ENCODE peak calls at places on chromosome 19, in seven cellular contexts. C is EL, O is adrenal gland, B is brain pericyte, D is ovary, A is DMS53, X is progenitor cell of endocrine pancreas. M is an unnamed sample.

GRCh38 chr19:1360818-1361461 is 22.8 kb upstream of the NDUFS7 start:
- DNase-seq in C (peak), O (peak), B (no peak), D (peak), A (no peak), X (no peak), M (peak)

GRCh38 chr19:17359905-17360800 is 17.0 kb downstream of the PLVAP start:
- DNase-seq in C (no peak), O (no peak), B (no peak), D (no peak), A (no peak), X (no peak), M (no peak)

GRCh38 chr19:10718205-10719196 is 622 bp downstream of the DNM2 start:
- DNase-seq in C (no peak), O (peak), B (no peak), D (peak), A (peak), X (peak), M (no peak)

GRCh38 chr19:2129892-2130770 is 21.2 kb downstream of the AP3D1 start:
- DNase-seq in C (no peak), O (no peak), B (no peak), D (no peak), A (no peak), X (no peak), M (no peak)

GRCh38 chr19:18879579-18880373 is 16.2 kb downstream of the CERS1 start:
- DNase-seq in C (peak), O (no peak), B (no peak), D (no peak), A (peak), X (no peak), M (no peak)

GRCh38 chr19:45876411-45877197 is 9.3 kb downstream of the IRF2BP1 start:
- DNase-seq in C (no peak), O (no peak), B (no peak), D (no peak), A (no peak), X (peak), M (no peak)

GRCh38 chr19:3027981-3028304 is 1.1 kb downstream of the TLE2 start:
- DNase-seq in C (no peak), O (no peak), B (no peak), D (no peak), A (no peak), X (no peak), M (no peak)

GRCh38 chr19:39514840-39515550 is at the start of gene SELENOV:
- DNase-seq in C (no peak), O (no peak), B (no peak), D (no peak), A (peak), X (peak), M (no peak)

GRCh38 chr19:10363789-10364281 is 16.5 kb downstream of the TYK2 start:
- DNase-seq in C (peak), O (no peak), B (no peak), D (no peak), A (no peak), X (no peak), M (no peak)

GRCh38 chr19:3034845-3035541 is 5.9 kb upstream of the TLE2 start:
- DNase-seq in C (peak), O (peak), B (no peak), D (peak), A (peak), X (no peak), M (no peak)

GRCh38 chr19:1084024-1084868 is 10.9 kb downstream of the POLR2E start:
- DNase-seq in C (no peak), O (no peak), B (no peak), D (no peak), A (peak), X (no peak), M (no peak)

GRCh38 chr19:1088419-1089066 is 6.6 kb downstream of the POLR2E start:
- DNase-seq in C (no peak), O (no peak), B (no peak), D (no peak), A (no peak), X (no peak), M (no peak)

GRCh38 chr19:35142531-35143230 is 374 bp upstream of the FXYD7 start:
- DNase-seq in C (peak), O (no peak), B (no peak), D (peak), A (peak), X (peak), M (no peak)

GRCh38 chr19:10467104-10467706 is 36.0 kb downstream of the KEAP1 start:
- DNase-seq in C (no peak), O (no peak), B (no peak), D (no peak), A (no peak), X (no peak), M (no peak)

GRCh38 chr19:6056801-6057650 is 53.3 kb downstream of the RFX2 start:
- DNase-seq in C (peak), O (peak), B (peak), D (peak), A (peak), X (no peak), M (peak)

GRCh38 chr19:7705387-7706187 is 3.7 kb upstream of the FCER2 start:
- DNase-seq in C (no peak), O (peak), B (no peak), D (no peak), A (no peak), X (no peak), M (no peak)

GRCh38 chr19:19263886-19264487 is 9.1 kb downstream of the TM6SF2 start:
- DNase-seq in C (no peak), O (no peak), B (no peak), D (no peak), A (no peak), X (no peak), M (no peak)

GRCh38 chr19:12034610-12035009 is 869 bp downstream of the ZNF433 start:
- DNase-seq in C (no peak), O (no peak), B (no peak), D (no peak), A (peak), X (no peak), M (no peak)

GRCh38 chr19:45175663-45176345 is 2.2 kb downstream of the TRAPPC6A start:
- DNase-seq in C (no peak), O (no peak), B (no peak), D (no peak), A (no peak), X (no peak), M (no peak)